ENCODE peak calls at places on chromosome 6, in seven cellular contexts. N is ovary, W is A549, Z is HEK293T, D is HCEC 1CT, K is endodermal cell, M is H9. G is an unnamed sample.

GRCh38 chr6:43940071-43940392 is 170.0 kb downstream of the VEGFA start:
- DNase-seq in M (no peak), D (no peak), Z (no peak), K (no peak), W (no peak), N (no peak), G (no peak)

GRCh38 chr6:34953084-34954025 is 64.3 kb downstream of the ANKS1A start:
- DNase-seq in N (no peak), K (no peak), W (peak), D (peak), Z (no peak), M (no peak), G (no peak)

GRCh38 chr6:12331951-12332749 is 42.0 kb downstream of the EDN1 start:
- DNase-seq in Z (no peak), W (peak), K (peak), N (no peak), M (no peak), D (peak), G (no peak)

GRCh38 chr6:130466052-130466743 is 100.4 kb downstream of the TMEM200A start:
- DNase-seq in K (no peak), Z (no peak), M (no peak), W (no peak), N (no peak), D (peak), G (no peak)

GRCh38 chr6:169800668-169801395 is 49.4 kb downstream of the ERMARD start:
- DNase-seq in N (peak), Z (no peak), D (peak), M (peak), K (peak), W (peak), G (peak)

GRCh38 chr6:156771047-156771446 is 6.1 kb upstream of the ARID1B start:
- DNase-seq in K (no peak), N (no peak), D (no peak), W (no peak), Z (no peak), M (no peak), G (no peak)

GRCh38 chr6:121615493-121615892 is 180.0 kb downstream of the GJA1 start:
- DNase-seq in K (peak), W (no peak), N (no peak), Z (peak), D (no peak), M (no peak), G (peak)

GRCh38 chr6:138107752-138108592 is 753 bp upstream of the PERP start:
- DNase-seq in D (no peak), M (peak), N (peak), K (peak), W (peak), Z (no peak), G (peak)

GRCh38 chr6:139534472-139535115 is 160.1 kb upstream of the CITED2 start:
- DNase-seq in N (no peak), K (peak), M (no peak), Z (no peak), W (no peak), D (no peak), G (no peak)

GRCh38 chr6:70280462-70280861 is 22.4 kb downstream of the COL9A1 start:
- DNase-seq in D (no peak), N (no peak), K (peak), Z (no peak), W (no peak), M (peak), G (no peak)

GRCh38 chr6:138833819-138834539 is 38.1 kb downstream of the ECT2L start:
- DNase-seq in K (no peak), W (no peak), Z (no peak), N (peak), D (no peak), M (no peak), G (peak)

GRCh38 chr6:7052441-7052936 is 55.3 kb upstream of the RREB1 start:
- DNase-seq in Z (peak), D (peak), N (peak), M (peak), W (no peak), K (peak), G (no peak)

GRCh38 chr6:129606664-129607063 is 103.3 kb downstream of the ARHGAP18 start:
- DNase-seq in M (no peak), K (no peak), W (no peak), Z (no peak), N (no peak), D (peak), G (no peak)

GRCh38 chr6:149065658-149066556 is 251.6 kb upstream of the TAB2 start:
- DNase-seq in K (no peak), W (no peak), M (no peak), N (no peak), D (no peak), Z (no peak), G (peak)

G was measured in G401.